ENCODE peak calls at places on chromosome 19, in four cellular contexts. P, J, I and T are unnamed samples.

GRCh38 chr19:35740108-35740422 is 2.2 kb downstream of the IGFLR1 start:
- DNase-seq in P (no peak), J (no peak), I (no peak), T (no peak)

GRCh38 chr19:27774337-27774736 is 1438.6 kb downstream of the UQCRFS1 start:
- DNase-seq in P (no peak), J (peak; percentile 29), I (no peak), T (no peak)

GRCh38 chr19:35045667-35046300 is 4.3 kb downstream of the HPN start:
- DNase-seq in P (no peak), J (peak; percentile 59), I (peak; percentile 16), T (no peak)

GRCh38 chr19:29576761-29577661 is 29.1 kb upstream of the POP4 start:
- DNase-seq in P (no peak), J (no peak), I (peak; percentile 34), T (no peak)

GRCh38 chr19:42028304-42029216 is 34.5 kb upstream of the ATP1A3 start:
- DNase-seq in P (peak; percentile 44), J (peak; percentile 77), I (no peak), T (no peak)

GRCh38 chr19:56837492-56837891 is 3.0 kb downstream of the PEG3 start:
- DNase-seq in P (no peak), J (no peak), I (no peak), T (peak; percentile 28)

GRCh38 chr19:37306383-37306963 is 64.4 kb upstream of the ZNF527 start:
- DNase-seq in P (no peak), J (no peak), I (no peak), T (no peak)

GRCh38 chr19:3821156-3821555 is 35.0 kb upstream of the MATK start:
- DNase-seq in P (no peak), J (no peak), I (no peak), T (no peak)

GRCh38 chr19:4523306-4524110 is 5.2 kb upstream of the PLIN4 start:
- DNase-seq in P (no peak), J (peak; percentile 83), I (no peak), T (peak; percentile 51)

GRCh38 chr19:3094638-3095374 is 644 bp downstream of the GNA11 start:
- DNase-seq in P (no peak), J (no peak), I (no peak), T (no peak)

GRCh38 chr19:14632286-14632685 is 42.4 kb downstream of the ADGRE3 start:
- DNase-seq in P (no peak), J (peak; percentile 86), I (peak; percentile 40), T (peak; percentile 32)

GRCh38 chr19:52962394-52963228 is at the start of gene ZNF816:
- DNase-seq in P (peak; percentile 82), J (peak; percentile 98), I (peak; percentile 70), T (peak; percentile 88)

GRCh38 chr19:2618611-2619010 is 83.9 kb downstream of the GNG7 start:
- DNase-seq in P (no peak), J (no peak), I (no peak), T (no peak)

GRCh38 chr19:43738780-43739211 is 16.0 kb downstream of the SMG9 start:
- DNase-seq in P (no peak), J (no peak), I (no peak), T (no peak)

GRCh38 chr19:37932985-37933953 is 26.3 kb downstream of the SIPA1L3 start:
- DNase-seq in P (no peak), J (no peak), I (no peak), T (peak; percentile 38)

GRCh38 chr19:17706750-17707181 is 12.5 kb upstream of the MAP1S start:
- DNase-seq in P (peak; percentile 68), J (peak; percentile 96), I (no peak), T (peak; percentile 46)

GRCh38 chr19:58291943-58292342 is 13.2 kb downstream of the ZNF8 start:
- DNase-seq in P (no peak), J (no peak), I (no peak), T (no peak)

GRCh38 chr19:4633140-4633967 is 6.0 kb upstream of the TNFAIP8L1 start:
- DNase-seq in P (no peak), J (peak; percentile 81), I (peak; percentile 16), T (peak; percentile 67)

GRCh38 chr19:55369651-55370304 is 485 bp downstream of the IL11 start:
- DNase-seq in P (no peak), J (peak; percentile 93), I (no peak), T (no peak)

GRCh38 chr19:52270266-52270885 is 989 bp downstream of the ZNF766 start:
- DNase-seq in P (no peak), J (peak; percentile 26), I (no peak), T (no peak)

GRCh38 chr19:44602071-44602470 is 11.3 kb upstream of the IGSF23 start:
- DNase-seq in P (no peak), J (no peak), I (no peak), T (no peak)

GRCh38 chr19:57675881-57676280 is 5.9 kb upstream of the ZNF551 start:
- DNase-seq in P (no peak), J (no peak), I (no peak), T (no peak)

GRCh38 chr19:5850743-5851293 is 431 bp downstream of the FUT3 start:
- DNase-seq in P (no peak), J (peak; percentile 6), I (no peak), T (no peak)

GRCh38 chr19:16470911-16471811 is 609 bp downstream of the EPS15L1 start:
- DNase-seq in P (no peak), J (no peak), I (no peak), T (no peak)

GRCh38 chr19:5083547-5083965 is 114.6 kb downstream of the KDM4B start:
- DNase-seq in P (no peak), J (peak; percentile 35), I (no peak), T (no peak)

GRCh38 chr19:7461841-7462629 is 26.8 kb downstream of the PEX11G start:
- DNase-seq in P (no peak), J (no peak), I (no peak), T (no peak)

GRCh38 chr19:45664575-45664974 is 3.4 kb upstream of the GIPR start:
- DNase-seq in P (no peak), J (no peak), I (no peak), T (no peak)

GRCh38 chr19:56477429-56478338 is 539 bp upstream of the ZNF667 start:
- DNase-seq in P (peak; percentile 39), J (peak; percentile 16), I (no peak), T (no peak)

GRCh38 chr19:2782357-2782935 is 627 bp downstream of the SGTA start:
- DNase-seq in P (no peak), J (no peak), I (no peak), T (no peak)

GRCh38 chr19:37007587-37008220 is 70.5 kb upstream of the ZNF420 start:
- DNase-seq in P (peak; percentile 1), J (peak; percentile 52), I (no peak), T (no peak)

GRCh38 chr19:50249636-50250035 is 46.2 kb downstream of the MYH14 start:
- DNase-seq in P (no peak), J (no peak), I (no peak), T (no peak)

GRCh38 chr19:46192990-46193650 is 36.4 kb upstream of the IGFL1 start:
- DNase-seq in P (no peak), J (peak; percentile 69), I (no peak), T (peak; percentile 87)

GRCh38 chr19:57348136-57348535 is 2.9 kb upstream of the ZNF304 start:
- DNase-seq in P (no peak), J (no peak), I (no peak), T (no peak)

DNA sequence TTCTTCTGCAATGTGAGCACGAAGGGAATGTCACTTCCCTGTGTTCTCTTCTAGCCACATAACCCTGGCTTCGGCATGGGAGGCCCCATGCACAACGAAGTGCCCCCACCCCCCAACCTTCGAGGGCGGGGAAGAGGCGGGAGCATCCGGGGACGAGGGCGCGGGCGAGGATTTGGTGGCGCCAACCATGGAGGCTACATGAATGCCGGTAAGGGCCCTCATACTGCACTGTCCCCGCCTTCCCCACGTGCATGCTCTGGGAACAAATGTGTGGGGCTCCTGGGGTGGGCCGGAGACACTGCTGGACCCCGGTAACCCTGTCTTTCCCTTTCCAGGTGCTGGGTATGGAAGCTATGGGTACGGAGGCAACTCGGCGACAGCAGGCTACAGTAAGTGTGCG is 17.7 kb upstream of the QTRT1 start:
- DNase-seq in P (no peak), J (no peak), I (no peak), T (no peak)
- TF ChIP-seq HDAC2 in P (no peak), J (no peak), I (no peak), T (no peak)

GRCh38 chr19:1264801-1265610 is 4.1 kb upstream of the CIRBP start:
- DNase-seq in P (no peak), J (no peak), I (no peak), T (peak; percentile 84)
- TF ChIP-seq GABPA in P (peak; percentile 46), J (no peak), I (no peak), T (no peak)

GRCh38 chr19:18713550-18714117 is 30.2 kb downstream of the CRTC1 start:
- DNase-seq in P (no peak), J (no peak), I (no peak), T (peak; percentile 73)

GRCh38 chr19:18715416-18715815 is 31.9 kb downstream of the CRTC1 start:
- DNase-seq in P (no peak), J (no peak), I (no peak), T (no peak)

GRCh38 chr19:18711893-18712292 is 28.4 kb downstream of the CRTC1 start:
- DNase-seq in P (no peak), J (no peak), I (no peak), T (no peak)

GRCh38 chr19:18710986-18711751 is 27.7 kb downstream of the CRTC1 start:
- DNase-seq in P (no peak), J (no peak), I (no peak), T (no peak)

GRCh38 chr19:18712981-18713380 is 29.5 kb downstream of the CRTC1 start:
- DNase-seq in P (no peak), J (no peak), I (no peak), T (no peak)
- TF ChIP-seq HDAC2 in P (no peak), J (no peak), I (no peak), T (no peak)

DNA sequence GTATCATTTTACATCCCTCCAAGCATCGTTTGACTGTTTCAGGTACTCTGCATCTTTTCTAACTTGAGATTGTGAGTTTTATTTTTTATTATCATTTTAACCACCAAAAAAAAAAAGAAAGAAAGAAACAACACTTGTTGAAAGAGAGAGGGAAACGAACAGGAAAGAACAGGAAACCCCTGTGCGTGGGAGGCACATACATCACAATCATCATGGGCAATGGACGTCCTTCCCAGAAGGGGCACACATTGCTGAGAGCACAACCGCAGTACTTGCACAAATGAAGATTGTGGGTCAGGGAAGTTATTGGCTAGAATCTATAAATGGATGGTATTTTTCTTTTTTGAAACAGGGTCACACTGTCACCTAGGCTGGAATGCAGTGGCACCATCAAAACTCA is 1.7 kb downstream of the CLC start:
- DNase-seq in P (no peak), J (no peak), I (no peak), T (no peak)
- TF ChIP-seq GABPA in P (no peak), J (no peak), I (no peak), T (no peak)